ENCODE peak calls at places on chromosomes 11 and 22, in eight cellular contexts. N is AG09309; H is NAMALWA; R is stimulated activated CD4-positive, alpha-beta T cell treated with anti-CD3 and anti-CD28 coated beads, TNF-alpha, amount 100 ng/mL, for 24 hours; K is esophagus squamous epithelium; Q is T follicular helper cell; P is Daoy; I is G401. L is an unnamed sample.
A peak's percentile ranks its signal among the peaks of the same experiment; 100 is the strongest.

GRCh38 chr11:95266751-95267374 is 35.9 kb upstream of the SESN3 start:
- DNase-seq in Q (no peak), N (no peak), I (no peak), R (no peak), H (no peak), P (no peak), K (no peak), L (no peak)

GRCh38 chr11:55106391-55106790 is 155.6 kb upstream of the TRIM48 start:
- DNase-seq in K (no peak), H (peak; percentile 5), I (no peak), N (no peak), Q (no peak), P (no peak), R (no peak), L (no peak)

GRCh38 chr11:103545551-103545950 is 436.3 kb downstream of the DYNC2H1 start:
- DNase-seq in R (no peak), I (no peak), N (no peak), P (no peak), K (no peak), Q (no peak), H (no peak), L (no peak)

GRCh38 chr11:90364527-90364926 is 141.7 kb upstream of the CHORDC1 start:
- DNase-seq in N (no peak), Q (no peak), R (no peak), H (no peak), P (no peak), K (no peak), I (no peak), L (no peak)

GRCh38 chr11:12167098-12167999 is 57.0 kb downstream of the MICAL2 start:
- DNase-seq in R (peak; percentile 25), P (peak; percentile 95), H (no peak), N (no peak), Q (no peak), K (no peak), I (peak; percentile 44), L (no peak)

GRCh38 chr11:104658177-104658576 is 240.1 kb downstream of the CASP12 start:
- DNase-seq in R (no peak), K (no peak), I (peak; percentile 70), P (no peak), Q (no peak), N (no peak), H (no peak), L (no peak)

GRCh38 chr22:30205281-30206115 is 41.1 kb downstream of the LIF start:
- DNase-seq in N (peak; percentile 93), P (peak; percentile 96), H (no peak), I (peak; percentile 89), R (no peak), K (no peak), Q (no peak), L (no peak)

GRCh38 chr11:65504671-65505433 is 6.0 kb downstream of the MALAT1 start:
- DNase-seq in R (no peak), K (no peak), I (peak; percentile 35), P (no peak), Q (no peak), H (peak; percentile 39), N (no peak), L (no peak)

GRCh38 chr22:27593378-27593777 is 208.2 kb downstream of the MN1 start:
- DNase-seq in N (no peak), K (no peak), H (no peak), Q (no peak), P (no peak), I (no peak), R (no peak), L (no peak)

GRCh38 chr22:46263208-46263575 is at the start of gene PKDREJ:
- DNase-seq in N (no peak), Q (no peak), K (no peak), P (no peak), R (no peak), H (no peak), I (no peak), L (peak; percentile 78)

GRCh38 chr22:49359061-49359460 is 468.6 kb downstream of the BRD1 start:
- DNase-seq in Q (no peak), K (no peak), P (no peak), H (peak; percentile 51), I (no peak), R (no peak), N (no peak), L (no peak)

GRCh38 chr22:37690901-37691504 is 4.9 kb downstream of the NOL12 start:
- DNase-seq in R (no peak), Q (no peak), N (no peak), H (no peak), P (no peak), K (no peak), I (no peak), L (no peak)

GRCh38 chr11:133052537-133052936 is 479.8 kb downstream of the OPCML start:
- DNase-seq in Q (no peak), I (peak; percentile 27), R (no peak), K (no peak), P (no peak), N (no peak), H (no peak), L (no peak)

GRCh38 chr22:48079505-48080295 is 1317.2 kb downstream of the TBC1D22A start:
- DNase-seq in Q (no peak), P (no peak), K (no peak), I (no peak), R (no peak), N (no peak), H (peak; percentile 33), L (no peak)

GRCh38 chr11:67354314-67355022 is 1.1 kb upstream of the POLD4 start:
- DNase-seq in I (no peak), K (no peak), Q (no peak), P (peak; percentile 97), H (peak; percentile 63), N (peak; percentile 89), R (no peak), L (no peak)

GRCh38 chr11:131692961-131693360 is 322.5 kb downstream of the NTM start:
- DNase-seq in P (no peak), N (no peak), K (no peak), H (no peak), R (no peak), I (peak; percentile 18), Q (no peak), L (no peak)

GRCh38 chr11:35418847-35419712 is at the start of gene SLC1A2:
- DNase-seq in H (no peak), R (no peak), Q (no peak), P (peak; percentile 18), K (no peak), I (peak; percentile 77), N (no peak), L (no peak)

GRCh38 chr11:763549-764321 is 13.6 kb downstream of the GATD1 start:
- DNase-seq in R (no peak), K (no peak), P (no peak), I (no peak), H (no peak), N (no peak), Q (no peak), L (no peak)

GRCh38 chr22:22023581-22024137 is 41.1 kb upstream of the TOP3B start:
- DNase-seq in H (no peak), N (no peak), I (no peak), P (peak; percentile 21), K (no peak), Q (no peak), R (no peak), L (no peak)

GRCh38 chr11:71342951-71343827 is 90.8 kb upstream of the SHANK2 start:
- DNase-seq in K (no peak), Q (no peak), N (no peak), H (peak; percentile 57), I (no peak), P (peak; percentile 57), R (peak; percentile 20), L (no peak)

GRCh38 chr11:121899534-121899933 is 216.5 kb downstream of the BLID start:
- DNase-seq in P (no peak), R (no peak), H (no peak), I (no peak), Q (no peak), N (no peak), K (no peak), L (no peak)

GRCh38 chr11:130478204-130478701 is 29.8 kb downstream of the ADAMTS15 start:
- DNase-seq in K (no peak), N (peak; percentile 71), H (no peak), P (peak; percentile 88), I (no peak), Q (no peak), R (no peak), L (no peak)

GRCh38 chr11:48103621-48104561 is 112.7 kb upstream of the OR4B1 start:
- DNase-seq in R (no peak), Q (no peak), I (peak; percentile 77), P (no peak), K (no peak), N (no peak), H (no peak), L (no peak)

GRCh38 chr11:81005595-81005994 is 1564.8 kb upstream of the TENM4 start:
- DNase-seq in I (no peak), H (no peak), K (no peak), Q (no peak), R (no peak), P (peak; percentile 35), N (no peak), L (no peak)

GRCh38 chr11:11582261-11582701 is 39.5 kb downstream of the GALNT18 start:
- DNase-seq in H (no peak), N (no peak), Q (no peak), I (peak; percentile 53), K (no peak), P (no peak), R (no peak), L (no peak)

GRCh38 chr22:26846645-26847044 is 189.3 kb downstream of the MIAT start:
- DNase-seq in K (no peak), P (peak; percentile 85), Q (no peak), R (no peak), H (no peak), N (no peak), I (no peak), L (no peak)

GRCh38 chr11:8283510-8284272 is 20.0 kb upstream of the LMO1 start:
- DNase-seq in N (no peak), R (no peak), K (no peak), H (no peak), I (no peak), Q (no peak), P (no peak), L (peak; percentile 85)

GRCh38 chr11:102007567-102008437 is 39.4 kb upstream of the CFAP300 start:
- DNase-seq in H (peak; percentile 66), P (peak; percentile 68), K (no peak), I (peak; percentile 71), R (no peak), N (peak; percentile 18), Q (no peak), L (no peak)

GRCh38 chr11:106943089-106943488 is 75.2 kb downstream of the GUCY1A2 start:
- DNase-seq in H (no peak), N (no peak), K (no peak), R (no peak), P (no peak), I (no peak), Q (no peak), L (no peak)

GRCh38 chr11:125082611-125083311 is 19.7 kb downstream of the SLC37A2 start:
- DNase-seq in N (peak; percentile 28), R (no peak), K (no peak), Q (no peak), H (no peak), I (no peak), P (peak; percentile 72), L (peak; percentile 69)

GRCh38 chr11:102936864-102937509 is 18.5 kb downstream of the MMP13 start:
- DNase-seq in P (no peak), K (no peak), H (no peak), Q (no peak), I (no peak), N (no peak), R (no peak), L (no peak)

GRCh38 chr11:8810331-8811301 is 100.4 kb upstream of the AKIP1 start:
- DNase-seq in P (peak; percentile 75), K (no peak), I (peak; percentile 94), Q (no peak), N (peak; percentile 59), H (no peak), R (no peak), L (no peak)

GRCh38 chr11:67382481-67383136 is 9.2 kb upstream of the RAD9A start:
- DNase-seq in I (peak; percentile 81), P (peak; percentile 77), Q (peak; percentile 77), N (no peak), R (peak; percentile 79), K (no peak), H (peak; percentile 88), L (no peak)

GRCh38 chr11:19651654-19652053 is 61.0 kb upstream of the NAV2 start:
- DNase-seq in R (no peak), K (no peak), Q (no peak), H (no peak), N (no peak), P (no peak), I (peak; percentile 80), L (no peak)